ENCODE peak calls at places on chromosomes 1 and 21, in five cellular contexts. One of them, this sample, is unnamed.

GRCh38 chr1:9442266-9442846 is 96.9 kb upstream of the SLC25A33 start:
- DNase-seq in brain microvascular endothelial cell: peak; percentile 34
- DNase-seq in Caco-2: no peak
- DNase-seq in astrocyte of the cerebellum: no peak
- DNase-seq in IMR-90: peak; percentile 74
- DNase-seq in this sample: no peak

GRCh38 chr1:55214214-55214902 is 806 bp downstream of the USP24 start:
- DNase-seq in Caco-2: peak; percentile 50
- DNase-seq in IMR-90: no peak
- DNase-seq in brain microvascular endothelial cell: no peak
- DNase-seq in astrocyte of the cerebellum: no peak
- DNase-seq in this sample: no peak

GRCh38 chr1:24505816-24506215 is 3.2 kb downstream of the RCAN3 start:
- DNase-seq in Caco-2: no peak
- DNase-seq in astrocyte of the cerebellum: no peak
- DNase-seq in brain microvascular endothelial cell: no peak
- DNase-seq in IMR-90: no peak
- DNase-seq in this sample: no peak

GRCh38 chr1:213989071-213989739 is 1.4 kb downstream of the PROX1 start:
- DNase-seq in brain microvascular endothelial cell: no peak
- DNase-seq in astrocyte of the cerebellum: no peak
- DNase-seq in Caco-2: peak; percentile 46
- DNase-seq in IMR-90: no peak
- DNase-seq in this sample: no peak

GRCh38 chr1:159012495-159012894 is 2.8 kb downstream of the IFI16 start:
- DNase-seq in astrocyte of the cerebellum: no peak
- DNase-seq in IMR-90: peak; percentile 24
- DNase-seq in Caco-2: no peak
- DNase-seq in brain microvascular endothelial cell: no peak
- DNase-seq in this sample: no peak

GRCh38 chr1:15838721-15839120 is 8.8 kb upstream of the SPEN start:
- DNase-seq in IMR-90: no peak
- DNase-seq in astrocyte of the cerebellum: no peak
- DNase-seq in Caco-2: no peak
- DNase-seq in brain microvascular endothelial cell: no peak
- DNase-seq in this sample: no peak

GRCh38 chr1:61238371-61238689 is 156.0 kb downstream of the NFIA start:
- DNase-seq in IMR-90: no peak
- DNase-seq in brain microvascular endothelial cell: no peak
- DNase-seq in Caco-2: no peak
- DNase-seq in astrocyte of the cerebellum: no peak
- DNase-seq in this sample: no peak

GRCh38 chr1:205630651-205631009 is 1.2 kb downstream of the ELK4 start:
- DNase-seq in IMR-90: no peak
- DNase-seq in Caco-2: no peak
- DNase-seq in astrocyte of the cerebellum: no peak
- DNase-seq in brain microvascular endothelial cell: peak; percentile 8
- DNase-seq in this sample: no peak

GRCh38 chr1:200530551-200531261 is 89.8 kb downstream of the KIF14 start:
- DNase-seq in IMR-90: no peak
- DNase-seq in astrocyte of the cerebellum: no peak
- DNase-seq in brain microvascular endothelial cell: no peak
- DNase-seq in Caco-2: no peak
- DNase-seq in this sample: no peak

GRCh38 chr1:2101531-2101930 is 51.3 kb downstream of the PRKCZ start:
- DNase-seq in IMR-90: no peak
- DNase-seq in astrocyte of the cerebellum: no peak
- DNase-seq in brain microvascular endothelial cell: no peak
- DNase-seq in Caco-2: no peak
- DNase-seq in this sample: no peak

GRCh38 chr1:145985502-145986439 is 10.6 kb downstream of the TXNIP start:
- DNase-seq in Caco-2: peak; percentile 11
- DNase-seq in astrocyte of the cerebellum: no peak
- DNase-seq in brain microvascular endothelial cell: no peak
- DNase-seq in IMR-90: peak; percentile 73
- DNase-seq in this sample: no peak

GRCh38 chr1:25342846-25343245 is 4.7 kb downstream of the TMEM50A start:
- DNase-seq in IMR-90: no peak
- DNase-seq in Caco-2: no peak
- DNase-seq in astrocyte of the cerebellum: no peak
- DNase-seq in brain microvascular endothelial cell: no peak
- DNase-seq in this sample: no peak

GRCh38 chr1:154220970-154221814 is 437 bp downstream of the UBAP2L start:
- DNase-seq in IMR-90: peak; percentile 30
- DNase-seq in brain microvascular endothelial cell: no peak
- DNase-seq in astrocyte of the cerebellum: no peak
- DNase-seq in Caco-2: peak; percentile 63
- DNase-seq in this sample: no peak

GRCh38 chr1:12548279-12549105 is 69.5 kb downstream of the DHRS3 start:
- DNase-seq in Caco-2: no peak
- DNase-seq in astrocyte of the cerebellum: no peak
- DNase-seq in brain microvascular endothelial cell: no peak
- DNase-seq in IMR-90: no peak
- DNase-seq in this sample: no peak

GRCh38 chr1:231093158-231093922 is 53.3 kb upstream of the FAM89A start:
- DNase-seq in brain microvascular endothelial cell: no peak
- DNase-seq in Caco-2: peak; percentile 44
- DNase-seq in astrocyte of the cerebellum: no peak
- DNase-seq in IMR-90: no peak
- DNase-seq in this sample: no peak

GRCh38 chr1:26160527-26161407 is 1.9 kb downstream of the FAM110D start:
- DNase-seq in IMR-90: no peak
- DNase-seq in brain microvascular endothelial cell: no peak
- DNase-seq in astrocyte of the cerebellum: no peak
- DNase-seq in Caco-2: no peak
- DNase-seq in this sample: no peak

GRCh38 chr1:115949156-115949555 is 27.2 kb upstream of the SLC22A15 start:
- DNase-seq in Caco-2: no peak
- DNase-seq in astrocyte of the cerebellum: no peak
- DNase-seq in brain microvascular endothelial cell: no peak
- DNase-seq in IMR-90: no peak
- DNase-seq in this sample: no peak

GRCh38 chr1:224106568-224107281 is 7.2 kb upstream of the FBXO28 start:
- DNase-seq in brain microvascular endothelial cell: peak; percentile 36
- DNase-seq in astrocyte of the cerebellum: no peak
- DNase-seq in IMR-90: peak; percentile 56
- DNase-seq in Caco-2: peak; percentile 53
- DNase-seq in this sample: no peak

GRCh38 chr1:17438977-17439249 is 564 bp downstream of the RCC2 start:
- DNase-seq in IMR-90: no peak
- DNase-seq in brain microvascular endothelial cell: no peak
- DNase-seq in Caco-2: no peak
- DNase-seq in astrocyte of the cerebellum: no peak
- DNase-seq in this sample: no peak

GRCh38 chr1:180548686-180549326 is 10.0 kb upstream of the OVAAL start:
- DNase-seq in brain microvascular endothelial cell: no peak
- DNase-seq in Caco-2: no peak
- DNase-seq in IMR-90: no peak
- DNase-seq in astrocyte of the cerebellum: no peak
- DNase-seq in this sample: no peak

GRCh38 chr1:12251442-12251841 is 21.6 kb downstream of the VPS13D start:
- DNase-seq in astrocyte of the cerebellum: peak; percentile 39
- DNase-seq in brain microvascular endothelial cell: peak; percentile 34
- DNase-seq in Caco-2: no peak
- DNase-seq in IMR-90: peak; percentile 82
- DNase-seq in this sample: peak; percentile 16

GRCh38 chr1:110107867-110108469 is 4.3 kb upstream of the UBL4B start:
- DNase-seq in IMR-90: no peak
- DNase-seq in Caco-2: no peak
- DNase-seq in brain microvascular endothelial cell: no peak
- DNase-seq in astrocyte of the cerebellum: no peak
- DNase-seq in this sample: no peak

GRCh38 chr21:17293194-17293593 is 219.6 kb upstream of the CXADR start:
- DNase-seq in Caco-2: no peak
- DNase-seq in astrocyte of the cerebellum: no peak
- DNase-seq in IMR-90: no peak
- DNase-seq in brain microvascular endothelial cell: no peak
- DNase-seq in this sample: no peak

GRCh38 chr1:150507912-150508864 is at the start of gene ECM1:
- DNase-seq in IMR-90: peak; percentile 84
- DNase-seq in brain microvascular endothelial cell: peak; percentile 76
- DNase-seq in astrocyte of the cerebellum: no peak
- DNase-seq in Caco-2: peak; percentile 9
- DNase-seq in this sample: no peak

GRCh38 chr1:72288886-72289285 is 6.5 kb upstream of the NEGR1 start:
- DNase-seq in brain microvascular endothelial cell: no peak
- DNase-seq in Caco-2: no peak
- DNase-seq in IMR-90: no peak
- DNase-seq in astrocyte of the cerebellum: no peak
- DNase-seq in this sample: no peak

GRCh38 chr1:111864862-111865261 is 109.2 kb downstream of the DDX20 start:
- DNase-seq in Caco-2: no peak
- DNase-seq in brain microvascular endothelial cell: peak; percentile 2
- DNase-seq in astrocyte of the cerebellum: no peak
- DNase-seq in IMR-90: no peak
- DNase-seq in this sample: no peak

GRCh38 chr1:233412812-233413211 is 85.3 kb downstream of the MAP3K21 start:
- DNase-seq in astrocyte of the cerebellum: no peak
- DNase-seq in brain microvascular endothelial cell: no peak
- DNase-seq in IMR-90: no peak
- DNase-seq in Caco-2: no peak
- DNase-seq in this sample: no peak

GRCh38 chr1:21378705-21379494 is 61.0 kb upstream of the NBPF3 start:
- DNase-seq in brain microvascular endothelial cell: no peak
- DNase-seq in IMR-90: no peak
- DNase-seq in Caco-2: no peak
- DNase-seq in astrocyte of the cerebellum: no peak
- DNase-seq in this sample: no peak

GRCh38 chr1:101025283-101025679 is 303 bp downstream of the DPH5 start:
- DNase-seq in Caco-2: peak; percentile 11
- DNase-seq in brain microvascular endothelial cell: no peak
- DNase-seq in IMR-90: peak; percentile 32
- DNase-seq in astrocyte of the cerebellum: no peak
- DNase-seq in this sample: no peak
- H3K4me3 ChIP-seq in Caco-2: peak overlapping the region; percentile 64
- H3K4me3 ChIP-seq in brain microvascular endothelial cell: peak overlapping the region; percentile 80
- H3K4me3 ChIP-seq in IMR-90: peak overlapping the region; percentile 82
- H3K4me3 ChIP-seq in astrocyte of the cerebellum: peak overlapping the region; percentile 55
- H3K4me3 ChIP-seq in this sample: peak overlapping the region; percentile 75

DNA sequence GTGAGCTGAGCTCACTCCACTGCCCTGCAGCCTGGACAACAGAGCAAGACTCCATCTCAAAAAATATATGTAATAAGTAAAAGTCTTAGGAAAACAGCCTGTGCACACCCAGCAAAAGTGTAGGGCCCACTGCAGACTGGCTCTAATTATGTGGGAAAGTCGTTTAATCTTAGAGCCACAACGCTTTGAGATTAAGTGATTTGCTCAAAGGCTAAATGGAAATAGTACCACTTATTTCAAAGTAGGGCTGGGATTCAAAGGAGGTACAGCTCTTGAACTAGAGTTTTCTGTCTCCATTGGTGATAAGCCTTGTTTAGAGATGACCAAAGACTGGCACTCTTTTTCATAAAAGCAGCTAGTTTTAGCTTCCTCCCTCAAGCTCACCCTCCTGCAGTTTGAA is 2.2 kb downstream of the TACSTD2 start:
- DNase-seq in brain microvascular endothelial cell: no peak
- DNase-seq in IMR-90: no peak
- DNase-seq in astrocyte of the cerebellum: no peak
- DNase-seq in Caco-2: no peak
- DNase-seq in this sample: no peak
- H3K4me3 ChIP-seq in brain microvascular endothelial cell: no peak overlapping the region
- H3K4me3 ChIP-seq in IMR-90: no peak overlapping the region
- H3K4me3 ChIP-seq in astrocyte of the cerebellum: no peak overlapping the region
- H3K4me3 ChIP-seq in Caco-2: no peak overlapping the region
- H3K4me3 ChIP-seq in this sample: no peak overlapping the region

GRCh38 chr1:32742956-32743355 is 40.4 kb upstream of the SYNC start:
- DNase-seq in IMR-90: no peak
- DNase-seq in Caco-2: peak; percentile 26
- DNase-seq in brain microvascular endothelial cell: no peak
- DNase-seq in astrocyte of the cerebellum: no peak
- DNase-seq in this sample: no peak

GRCh38 chr1:32741067-32741416 is 38.5 kb upstream of the SYNC start:
- DNase-seq in astrocyte of the cerebellum: no peak
- DNase-seq in Caco-2: no peak
- DNase-seq in brain microvascular endothelial cell: no peak
- DNase-seq in IMR-90: no peak
- DNase-seq in this sample: no peak

GRCh38 chr1:32742132-32742947 is 39.8 kb upstream of the SYNC start:
- DNase-seq in brain microvascular endothelial cell: no peak
- DNase-seq in astrocyte of the cerebellum: no peak
- DNase-seq in IMR-90: no peak
- DNase-seq in Caco-2: peak; percentile 47
- DNase-seq in this sample: no peak

GRCh38 chr1:32743380-32744062 is 41.0 kb upstream of the SYNC start:
- DNase-seq in brain microvascular endothelial cell: no peak
- DNase-seq in astrocyte of the cerebellum: no peak
- DNase-seq in IMR-90: no peak
- DNase-seq in Caco-2: no peak
- DNase-seq in this sample: no peak

DNA sequence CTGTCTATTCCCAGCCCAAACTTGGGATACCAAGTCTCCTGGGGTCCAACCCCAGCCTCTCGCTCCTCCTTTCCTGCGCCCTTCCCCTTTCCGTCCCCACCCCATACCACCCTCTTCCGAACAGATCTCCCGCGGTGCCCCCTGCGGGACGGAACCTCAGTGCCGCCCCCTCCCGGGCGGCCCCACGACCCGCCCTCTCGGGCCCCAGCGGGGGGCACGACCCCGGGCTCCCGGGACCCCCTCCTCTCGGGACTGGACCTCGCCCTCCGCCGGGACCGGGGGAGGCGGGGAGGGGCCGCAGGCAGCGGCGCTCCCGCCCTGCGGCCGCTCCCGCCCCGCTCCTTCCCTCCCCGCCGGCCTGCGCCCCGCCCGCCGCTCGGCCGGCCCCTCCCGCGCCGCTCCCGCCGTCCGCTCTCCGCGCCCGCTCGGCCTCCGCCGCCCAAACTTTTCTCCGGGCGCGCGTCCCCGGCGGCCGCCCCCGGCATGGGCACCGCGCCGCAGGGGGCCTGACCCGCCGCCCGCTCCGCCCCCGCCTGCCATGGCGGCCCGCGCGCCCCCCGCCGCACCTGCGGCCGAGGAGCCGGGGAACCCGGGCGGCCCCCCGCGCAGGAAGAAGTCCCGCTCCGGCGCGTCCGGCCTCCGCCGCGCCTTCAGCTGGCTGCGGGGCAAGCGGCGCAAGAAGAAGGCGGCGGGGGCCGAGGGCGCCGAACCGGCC is 39.0 kb upstream of the SYNC start:
- DNase-seq in brain microvascular endothelial cell: no peak
- DNase-seq in astrocyte of the cerebellum: no peak
- DNase-seq in IMR-90: no peak
- DNase-seq in Caco-2: peak; percentile 57
- DNase-seq in this sample: no peak
- H3K4me3 ChIP-seq in brain microvascular endothelial cell: peak overlapping the region; percentile 48
- H3K4me3 ChIP-seq in astrocyte of the cerebellum: peak overlapping the region; percentile 62
- H3K4me3 ChIP-seq in IMR-90: peak overlapping the region; percentile 61
- H3K4me3 ChIP-seq in Caco-2: peak overlapping the region; percentile 76
- H3K4me3 ChIP-seq in this sample: peak overlapping the region; percentile 62

GRCh38 chr1:43757343-43758053 is 50.2 kb downstream of the ST3GAL3 start:
- DNase-seq in Caco-2: no peak
- DNase-seq in IMR-90: no peak
- DNase-seq in astrocyte of the cerebellum: no peak
- DNase-seq in brain microvascular endothelial cell: no peak
- DNase-seq in this sample: no peak
- H3K4me3 ChIP-seq in Caco-2: no peak overlapping the region
- H3K4me3 ChIP-seq in IMR-90: no peak overlapping the region
- H3K4me3 ChIP-seq in astrocyte of the cerebellum: no peak overlapping the region
- H3K4me3 ChIP-seq in brain microvascular endothelial cell: no peak overlapping the region
- H3K4me3 ChIP-seq in this sample: no peak overlapping the region